ENCODE peak calls at places on chromosomes 12 and 14, in five cellular contexts. One of them, this sample, is unnamed.

GRCh38 chr14:92712654-92713051 is 35.8 kb downstream of the LGMN start:
- DNase-seq in T follicular helper cell: no peak
- DNase-seq in fibroblast of lung: no peak
- DNase-seq in astrocyte of the spinal cord: no peak
- DNase-seq in Kasumi-1: no peak
- DNase-seq in this sample: no peak

GRCh38 chr12:50453872-50454271 is 50.9 kb upstream of the DIP2B start:
- DNase-seq in T follicular helper cell: no peak
- DNase-seq in fibroblast of lung: peak
- DNase-seq in astrocyte of the spinal cord: no peak
- DNase-seq in Kasumi-1: no peak
- DNase-seq in this sample: no peak

GRCh38 chr14:56092761-56093160 is 25.4 kb upstream of the PELI2 start:
- DNase-seq in T follicular helper cell: no peak
- DNase-seq in fibroblast of lung: no peak
- DNase-seq in astrocyte of the spinal cord: no peak
- DNase-seq in Kasumi-1: no peak
- DNase-seq in this sample: peak

GRCh38 chr12:116263844-116264243 is 13.6 kb downstream of the MED13L start:
- DNase-seq in T follicular helper cell: no peak
- DNase-seq in fibroblast of lung: no peak
- DNase-seq in astrocyte of the spinal cord: no peak
- DNase-seq in Kasumi-1: peak
- DNase-seq in this sample: peak

GRCh38 chr12:15172423-15172822 is 48.8 kb downstream of the RERG start:
- DNase-seq in T follicular helper cell: no peak
- DNase-seq in fibroblast of lung: no peak
- DNase-seq in astrocyte of the spinal cord: no peak
- DNase-seq in Kasumi-1: no peak
- DNase-seq in this sample: no peak

GRCh38 chr12:99029502-99030271 is 384.6 kb downstream of the APAF1 start:
- DNase-seq in T follicular helper cell: no peak
- DNase-seq in fibroblast of lung: no peak
- DNase-seq in astrocyte of the spinal cord: no peak
- DNase-seq in Kasumi-1: no peak
- DNase-seq in this sample: no peak

GRCh38 chr12:14777271-14777670 is 26.0 kb downstream of the WBP11 start:
- DNase-seq in T follicular helper cell: no peak
- DNase-seq in fibroblast of lung: no peak
- DNase-seq in astrocyte of the spinal cord: no peak
- DNase-seq in Kasumi-1: no peak
- DNase-seq in this sample: no peak

GRCh38 chr12:91618281-91618680 is 435.7 kb upstream of the DCN start:
- DNase-seq in T follicular helper cell: no peak
- DNase-seq in fibroblast of lung: no peak
- DNase-seq in astrocyte of the spinal cord: no peak
- DNase-seq in Kasumi-1: no peak
- DNase-seq in this sample: no peak

GRCh38 chr12:111123390-111123789 is 203.0 kb upstream of the MYL2 start:
- DNase-seq in T follicular helper cell: no peak
- DNase-seq in fibroblast of lung: no peak
- DNase-seq in astrocyte of the spinal cord: no peak
- DNase-seq in Kasumi-1: no peak
- DNase-seq in this sample: no peak

GRCh38 chr12:7110661-7111060 is 1.6 kb upstream of the C1RL start:
- DNase-seq in T follicular helper cell: no peak
- DNase-seq in fibroblast of lung: no peak
- DNase-seq in astrocyte of the spinal cord: no peak
- DNase-seq in Kasumi-1: no peak
- DNase-seq in this sample: no peak

GRCh38 chr12:63802012-63802608 is 22.4 kb downstream of the RXYLT1 start:
- DNase-seq in T follicular helper cell: no peak
- DNase-seq in fibroblast of lung: peak
- DNase-seq in astrocyte of the spinal cord: peak
- DNase-seq in Kasumi-1: peak
- DNase-seq in this sample: no peak

GRCh38 chr12:55906056-55906455 is 21.6 kb downstream of the PYM1 start:
- DNase-seq in T follicular helper cell: no peak
- DNase-seq in fibroblast of lung: peak
- DNase-seq in astrocyte of the spinal cord: peak
- DNase-seq in Kasumi-1: no peak
- DNase-seq in this sample: peak

GRCh38 chr12:43965899-43966298 is 130.0 kb downstream of the TMEM117 start:
- DNase-seq in T follicular helper cell: no peak
- DNase-seq in fibroblast of lung: no peak
- DNase-seq in astrocyte of the spinal cord: no peak
- DNase-seq in Kasumi-1: no peak
- DNase-seq in this sample: no peak